ENCODE peak calls at places on chromosome 4, in five cellular contexts. Z is mucosa of descending colon, H is sigmoid colon, N is uterus, I is bronchial epithelial cell. O is an unnamed sample.

GRCh38 chr4:70601422-70602039 is 9.5 kb downstream of the AMBN start:
- DNase-seq in Z (peak), H (no peak), N (peak), I (peak), O (peak)

GRCh38 chr4:132564920-132565319 is 584.2 kb upstream of the PCDH10 start:
- DNase-seq in Z (no peak), H (no peak), N (no peak), I (peak), O (no peak)

GRCh38 chr4:2802618-2803531 is 10.0 kb downstream of the SH3BP2 start:
- DNase-seq in Z (peak), H (peak), N (no peak), I (no peak), O (no peak)

GRCh38 chr4:126268106-126268505 is 953.4 kb downstream of the FAT4 start:
- DNase-seq in Z (no peak), H (no peak), N (no peak), I (peak), O (no peak)

GRCh38 chr4:4599886-4600285 is 58.0 kb upstream of the STX18 start:
- DNase-seq in Z (no peak), H (no peak), N (no peak), I (no peak), O (no peak)

GRCh38 chr4:18691431-18692200 is 670.1 kb upstream of the LCORL start:
- DNase-seq in Z (no peak), H (no peak), N (no peak), I (no peak), O (no peak)

GRCh38 chr4:24060932-24061331 is 171.1 kb upstream of the PPARGC1A start:
- DNase-seq in Z (no peak), H (no peak), N (no peak), I (no peak), O (no peak)

GRCh38 chr4:41882622-41883347 is 52.4 kb upstream of the TMEM33 start:
- DNase-seq in Z (peak), H (no peak), N (no peak), I (peak), O (peak)

GRCh38 chr4:71639380-71639779 is 144.5 kb downstream of the GC start:
- DNase-seq in Z (no peak), H (no peak), N (no peak), I (no peak), O (no peak)

GRCh38 chr4:134666640-134667039 is 465.1 kb upstream of the PABPC4L start:
- DNase-seq in Z (no peak), H (no peak), N (no peak), I (no peak), O (no peak)

GRCh38 chr4:16721618-16722291 is 176.7 kb downstream of the LDB2 start:
- DNase-seq in Z (no peak), H (no peak), N (no peak), I (no peak), O (no peak)

GRCh38 chr4:35052546-35052945 is 1191.8 kb downstream of the ARAP2 start:
- DNase-seq in Z (no peak), H (no peak), N (no peak), I (no peak), O (no peak)

GRCh38 chr4:174134361-174134760 is 149.1 kb downstream of the FBXO8 start:
- DNase-seq in Z (no peak), H (no peak), N (no peak), I (no peak), O (no peak)

GRCh38 chr4:172892300-172892699 is 276.3 kb upstream of the GALNT7 start:
- DNase-seq in Z (no peak), H (no peak), N (no peak), I (peak), O (no peak)
- TF ChIP-seq CTCF in Z (no peak), H (no peak), N (no peak), I (peak), O (peak)

GRCh38 chr4:105471566-105472176 is 2.2 kb downstream of the PPA2 start:
- DNase-seq in Z (peak), H (peak), N (peak), I (peak), O (peak)
- TF ChIP-seq CTCF in Z (peak), H (peak), N (peak), I (peak), O (peak)

GRCh38 chr4:9704551-9705332 is 76.7 kb upstream of the DRD5 start:
- DNase-seq in Z (peak), H (no peak), N (no peak), I (no peak), O (no peak)

GRCh38 chr4:9703391-9703790 is 78.0 kb upstream of the DRD5 start:
- DNase-seq in Z (peak), H (peak), N (no peak), I (peak), O (peak)
- TF ChIP-seq CTCF in Z (peak), H (peak), N (peak), I (peak), O (peak)

GRCh38 chr4:183758735-183759447 is 99.8 kb downstream of the TRAPPC11 start:
- DNase-seq in Z (peak), H (no peak), N (no peak), I (no peak), O (no peak)

GRCh38 chr4:183760326-183760725 is 101.2 kb downstream of the TRAPPC11 start:
- DNase-seq in Z (no peak), H (no peak), N (no peak), I (no peak), O (no peak)

GRCh38 chr4:183757105-183757504 is 98.0 kb downstream of the TRAPPC11 start:
- DNase-seq in Z (no peak), H (no peak), N (no peak), I (peak), O (no peak)

GRCh38 chr4:183758006-183758734 is 99.1 kb downstream of the TRAPPC11 start:
- DNase-seq in Z (peak), H (no peak), N (no peak), I (no peak), O (peak)
- TF ChIP-seq CTCF in Z (peak), H (no peak), N (no peak), I (peak), O (no peak)

GRCh38 chr4:153521995-153522799 is 56.0 kb downstream of the TMEM131L start:
- DNase-seq in Z (no peak), H (no peak), N (no peak), I (no peak), O (peak)
- TF ChIP-seq CTCF in Z (no peak), H (no peak), N (no peak), I (no peak), O (no peak)

DNA sequence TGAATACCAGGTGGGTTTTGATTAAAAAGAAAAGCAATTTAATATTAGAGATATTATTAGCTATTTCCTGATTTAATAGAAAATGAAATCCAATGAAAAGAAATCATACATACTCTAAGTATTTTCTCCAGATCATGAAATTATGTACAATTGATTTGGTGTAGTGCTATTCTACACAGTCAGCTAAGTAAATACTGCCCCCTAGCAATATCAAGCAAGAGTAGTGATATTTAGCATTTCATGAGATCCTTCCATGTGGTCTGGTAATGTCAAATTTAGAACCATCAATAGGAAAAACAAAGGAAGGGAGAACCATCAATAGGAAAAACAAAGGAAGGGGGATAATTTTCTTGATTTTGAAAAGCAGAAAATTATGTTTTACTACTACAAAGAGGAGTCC is 114.6 kb downstream of the TBCK start:
- DNase-seq in Z (no peak), H (no peak), N (no peak), I (peak), O (no peak)
- TF ChIP-seq CTCF in Z (no peak), H (peak), N (peak), I (peak), O (no peak)

GRCh38 chr4:147927377-147928137 is 195.7 kb downstream of the ARHGAP10 start:
- DNase-seq in Z (no peak), H (peak), N (no peak), I (no peak), O (no peak)

GRCh38 chr4:147923854-147924253 is 192.0 kb downstream of the ARHGAP10 start:
- DNase-seq in Z (no peak), H (no peak), N (no peak), I (no peak), O (no peak)

GRCh38 chr4:147928400-147928799 is 196.5 kb downstream of the ARHGAP10 start:
- DNase-seq in Z (no peak), H (no peak), N (no peak), I (no peak), O (no peak)

GRCh38 chr4:147924604-147925412 is 192.9 kb downstream of the ARHGAP10 start:
- DNase-seq in Z (peak), H (no peak), N (no peak), I (peak), O (peak)
- TF ChIP-seq CTCF in Z (no peak), H (peak), N (peak), I (peak), O (peak)

DNA sequence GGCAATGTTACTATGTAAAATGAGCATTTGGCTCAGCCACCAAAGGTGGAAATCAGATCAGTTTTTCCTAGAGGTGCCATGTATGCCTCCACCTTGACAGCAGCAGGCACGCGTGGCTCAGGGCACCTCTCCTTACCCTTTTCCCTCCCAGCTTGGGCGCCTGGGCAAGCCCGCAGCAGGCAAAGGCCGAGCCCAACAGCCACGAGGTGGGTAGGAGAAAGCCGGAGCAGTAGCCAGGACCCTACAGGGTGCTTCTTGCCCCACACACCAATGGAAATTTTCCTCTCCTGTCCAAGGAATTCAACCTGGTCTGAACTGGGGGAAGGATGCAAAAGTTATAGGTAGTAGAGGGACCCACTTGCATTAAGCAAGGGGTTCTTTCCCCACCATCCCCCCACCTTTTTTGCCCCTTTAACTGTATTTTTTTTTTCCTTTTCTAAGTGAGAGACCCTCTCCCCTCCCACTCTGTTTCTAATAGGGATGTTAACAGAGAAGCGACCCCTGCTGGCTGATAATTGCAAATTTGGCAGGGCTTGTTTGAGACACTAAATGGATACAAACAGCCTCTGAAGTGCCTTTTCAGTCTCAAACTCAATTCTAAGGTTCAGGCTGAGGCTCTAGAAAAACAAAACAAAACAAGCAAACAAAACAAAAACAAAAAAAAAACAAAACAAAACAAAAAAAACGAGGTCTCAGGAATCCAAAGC is 895.1 kb downstream of the PCDH18 start:
- DNase-seq in Z (no peak), H (no peak), N (no peak), I (no peak), O (peak)
- TF ChIP-seq CTCF in Z (no peak), H (no peak), N (no peak), I (peak), O (no peak)

O was measured in activated CD8-positive, alpha-beta T cell treated with anti-CD3 and anti-CD28 coated beads for 36 hours.